ENCODE peak calls at places on chromosomes 16 and 17, in five cellular contexts. One of them, this sample, is unnamed.

GRCh38 chr16:52497067-52497816 is 49.7 kb downstream of the TOX3 start:
- DNase-seq in heart right ventricle: no peak
- DNase-seq in left lobe of liver: no peak
- DNase-seq in uterus: no peak
- DNase-seq in posterior vena cava: no peak
- DNase-seq in this sample: no peak

GRCh38 chr16:88758227-88758943 is 26.6 kb downstream of the PIEZO1 start:
- DNase-seq in heart right ventricle: no peak
- DNase-seq in left lobe of liver: no peak
- DNase-seq in uterus: no peak
- DNase-seq in posterior vena cava: no peak
- DNase-seq in this sample: no peak

GRCh38 chr16:84184775-84185174 is 2.1 kb downstream of the TAF1C start:
- DNase-seq in heart right ventricle: no peak
- DNase-seq in left lobe of liver: no peak
- DNase-seq in uterus: peak; percentile 47
- DNase-seq in posterior vena cava: no peak
- DNase-seq in this sample: peak; percentile 62

GRCh38 chr17:57331423-57331822 is 75.1 kb downstream of the MSI2 start:
- DNase-seq in heart right ventricle: no peak
- DNase-seq in left lobe of liver: no peak
- DNase-seq in uterus: no peak
- DNase-seq in posterior vena cava: no peak
- DNase-seq in this sample: no peak

GRCh38 chr16:11405331-11406176 is 60.3 kb downstream of the RMI2 start:
- DNase-seq in heart right ventricle: no peak
- DNase-seq in left lobe of liver: no peak
- DNase-seq in uterus: no peak
- DNase-seq in posterior vena cava: no peak
- DNase-seq in this sample: no peak

GRCh38 chr16:668519-669171 is 713 bp downstream of the RHOT2 start:
- DNase-seq in heart right ventricle: no peak
- DNase-seq in left lobe of liver: no peak
- DNase-seq in uterus: no peak
- DNase-seq in posterior vena cava: no peak
- DNase-seq in this sample: no peak

GRCh38 chr17:42522263-42522790 is 13.7 kb upstream of the NAGLU start:
- DNase-seq in heart right ventricle: no peak
- DNase-seq in left lobe of liver: no peak
- DNase-seq in uterus: no peak
- DNase-seq in posterior vena cava: peak; percentile 78
- DNase-seq in this sample: no peak

GRCh38 chr17:27386206-27387075 is 69.8 kb upstream of the KSR1 start:
- DNase-seq in heart right ventricle: no peak
- DNase-seq in left lobe of liver: peak; percentile 32
- DNase-seq in uterus: no peak
- DNase-seq in posterior vena cava: no peak
- DNase-seq in this sample: no peak

GRCh38 chr17:35002876-35003551 is 22.7 kb downstream of the LIG3 start:
- DNase-seq in heart right ventricle: peak; percentile 52
- DNase-seq in left lobe of liver: no peak
- DNase-seq in uterus: no peak
- DNase-seq in posterior vena cava: no peak
- DNase-seq in this sample: peak; percentile 81

GRCh38 chr16:52976539-52977167 is 76.0 kb downstream of the CHD9NB start:
- DNase-seq in heart right ventricle: no peak
- DNase-seq in left lobe of liver: no peak
- DNase-seq in uterus: no peak
- DNase-seq in posterior vena cava: no peak
- DNase-seq in this sample: no peak

GRCh38 chr17:8883353-8883752 is 15.9 kb upstream of the PIK3R6 start:
- DNase-seq in heart right ventricle: no peak
- DNase-seq in left lobe of liver: no peak
- DNase-seq in uterus: no peak
- DNase-seq in posterior vena cava: no peak
- DNase-seq in this sample: no peak

GRCh38 chr16:65534121-65534528 is 412.3 kb upstream of the CDH11 start:
- DNase-seq in heart right ventricle: no peak
- DNase-seq in left lobe of liver: no peak
- DNase-seq in uterus: no peak
- DNase-seq in posterior vena cava: no peak
- DNase-seq in this sample: no peak

This sample was measured in Right ventricle myocardium inferior.